ENCODE peak calls at places on chromosomes 4 and X, in ten cellular contexts. K, J, Q, V, E, R, N, L, B and A are unnamed samples.

GRCh38 chrX:14934423-14934822 is 61.2 kb downstream of the MOSPD2 start:
- DNase-seq in K (no peak), V (no peak), J (no peak), E (no peak), N (no peak), L (no peak), Q (no peak), B (no peak), R (no peak), A (no peak)

GRCh38 chrX:68829594-68830485 is 1.0 kb downstream of the EFNB1 start:
- DNase-seq in L (no peak), E (no peak), B (peak), K (peak), R (no peak), J (no peak), N (no peak), Q (peak), V (no peak), A (no peak)

GRCh38 chrX:30741545-30741944 is 88.3 kb downstream of the GK start:
- DNase-seq in J (peak), L (no peak), R (no peak), E (no peak), V (no peak), B (no peak), K (no peak), Q (no peak), N (no peak), A (no peak)

GRCh38 chr4:100017627-100018310 is 67.7 kb upstream of the H2AZ1 start:
- DNase-seq in B (no peak), N (no peak), V (no peak), R (no peak), Q (no peak), E (no peak), L (no peak), J (no peak), K (no peak), A (no peak)

GRCh38 chr4:38948551-38948950 is 80.9 kb downstream of the FAM114A1 start:
- DNase-seq in J (no peak), E (no peak), K (peak), L (peak), V (no peak), Q (no peak), N (no peak), R (no peak), B (peak), A (peak)

GRCh38 chr4:24373662-24374061 is 210.7 kb downstream of the DHX15 start:
- DNase-seq in K (no peak), J (no peak), Q (no peak), B (no peak), N (no peak), R (no peak), E (no peak), L (no peak), V (no peak), A (no peak)

GRCh38 chr4:7185487-7186030 is 6.8 kb upstream of the SORCS2 start:
- DNase-seq in Q (no peak), K (no peak), E (no peak), B (no peak), J (no peak), V (no peak), N (no peak), L (no peak), R (no peak), A (no peak)

GRCh38 chr4:53003959-53004358 is 141.8 kb downstream of the RASL11B start:
- DNase-seq in N (no peak), K (peak), R (no peak), B (no peak), J (no peak), V (no peak), L (no peak), Q (no peak), E (no peak), A (no peak)